ENCODE peak calls at places on chromosome 13, in eight cellular contexts. One of them, this sample, is unnamed.

GRCh38 chr13:63139277-63139676 is 1723.6 kb upstream of the PCDH20 start:
- DNase-seq in heart left ventricle: no peak
- DNase-seq in kidney epithelial cell: no peak
- DNase-seq in Peyer's patch: no peak
- DNase-seq in CD4-positive, alpha-beta T cell: no peak
- DNase-seq in mesothelial cell of epicardium: no peak
- DNase-seq in tibial nerve: no peak
- DNase-seq in epithelial cell of esophagus: no peak
- DNase-seq in this sample: no peak

GRCh38 chr13:92224052-92224821 is 825.8 kb downstream of the GPC5 start:
- DNase-seq in heart left ventricle: peak
- DNase-seq in tibial nerve: peak
- DNase-seq in mesothelial cell of epicardium: no peak
- DNase-seq in CD4-positive, alpha-beta T cell: no peak
- DNase-seq in kidney epithelial cell: peak
- DNase-seq in epithelial cell of esophagus: no peak
- DNase-seq in Peyer's patch: no peak
- DNase-seq in this sample: no peak

GRCh38 chr13:79423801-79424642 is 18.0 kb upstream of the RBM26 start:
- DNase-seq in epithelial cell of esophagus: peak
- DNase-seq in Peyer's patch: no peak
- DNase-seq in tibial nerve: no peak
- DNase-seq in CD4-positive, alpha-beta T cell: no peak
- DNase-seq in kidney epithelial cell: peak
- DNase-seq in heart left ventricle: no peak
- DNase-seq in mesothelial cell of epicardium: no peak
- DNase-seq in this sample: no peak

GRCh38 chr13:38819053-38819452 is 132.2 kb downstream of the FREM2 start:
- DNase-seq in epithelial cell of esophagus: peak
- DNase-seq in Peyer's patch: no peak
- DNase-seq in CD4-positive, alpha-beta T cell: no peak
- DNase-seq in tibial nerve: peak
- DNase-seq in heart left ventricle: no peak
- DNase-seq in mesothelial cell of epicardium: no peak
- DNase-seq in kidney epithelial cell: peak
- DNase-seq in this sample: no peak

GRCh38 chr13:113145496-113145895 is 13.0 kb upstream of the PROZ start:
- DNase-seq in tibial nerve: no peak
- DNase-seq in CD4-positive, alpha-beta T cell: no peak
- DNase-seq in epithelial cell of esophagus: no peak
- DNase-seq in mesothelial cell of epicardium: no peak
- DNase-seq in Peyer's patch: no peak
- DNase-seq in heart left ventricle: no peak
- DNase-seq in kidney epithelial cell: no peak
- DNase-seq in this sample: no peak

GRCh38 chr13:86201477-86201876 is 402.3 kb upstream of the SLITRK6 start:
- DNase-seq in tibial nerve: no peak
- DNase-seq in mesothelial cell of epicardium: no peak
- DNase-seq in heart left ventricle: no peak
- DNase-seq in Peyer's patch: no peak
- DNase-seq in epithelial cell of esophagus: no peak
- DNase-seq in kidney epithelial cell: no peak
- DNase-seq in CD4-positive, alpha-beta T cell: no peak
- DNase-seq in this sample: no peak

GRCh38 chr13:21458457-21458815 is 667 bp downstream of the ZDHHC20 start:
- DNase-seq in kidney epithelial cell: no peak
- DNase-seq in heart left ventricle: peak
- DNase-seq in epithelial cell of esophagus: peak
- DNase-seq in tibial nerve: peak
- DNase-seq in CD4-positive, alpha-beta T cell: peak
- DNase-seq in mesothelial cell of epicardium: no peak
- DNase-seq in Peyer's patch: peak
- DNase-seq in this sample: no peak

GRCh38 chr13:66689628-66690027 is 540.5 kb downstream of the PCDH9 start:
- DNase-seq in mesothelial cell of epicardium: no peak
- DNase-seq in epithelial cell of esophagus: peak
- DNase-seq in tibial nerve: no peak
- DNase-seq in Peyer's patch: no peak
- DNase-seq in CD4-positive, alpha-beta T cell: no peak
- DNase-seq in heart left ventricle: no peak
- DNase-seq in kidney epithelial cell: no peak
- DNase-seq in this sample: no peak

GRCh38 chr13:31433201-31433600 is 233.4 kb downstream of the B3GLCT start:
- DNase-seq in CD4-positive, alpha-beta T cell: no peak
- DNase-seq in heart left ventricle: no peak
- DNase-seq in epithelial cell of esophagus: no peak
- DNase-seq in mesothelial cell of epicardium: no peak
- DNase-seq in kidney epithelial cell: no peak
- DNase-seq in tibial nerve: no peak
- DNase-seq in Peyer's patch: no peak
- DNase-seq in this sample: no peak

GRCh38 chr13:31434613-31435012 is 234.8 kb downstream of the B3GLCT start:
- DNase-seq in CD4-positive, alpha-beta T cell: no peak
- DNase-seq in tibial nerve: no peak
- DNase-seq in mesothelial cell of epicardium: no peak
- DNase-seq in heart left ventricle: no peak
- DNase-seq in Peyer's patch: no peak
- DNase-seq in kidney epithelial cell: no peak
- DNase-seq in epithelial cell of esophagus: no peak
- DNase-seq in this sample: no peak

GRCh38 chr13:31427151-31427867 is 227.5 kb downstream of the B3GLCT start:
- DNase-seq in heart left ventricle: no peak
- DNase-seq in tibial nerve: no peak
- DNase-seq in epithelial cell of esophagus: no peak
- DNase-seq in kidney epithelial cell: no peak
- DNase-seq in CD4-positive, alpha-beta T cell: no peak
- DNase-seq in mesothelial cell of epicardium: no peak
- DNase-seq in Peyer's patch: no peak
- DNase-seq in this sample: no peak

GRCh38 chr13:31433756-31434155 is 234.0 kb downstream of the B3GLCT start:
- DNase-seq in CD4-positive, alpha-beta T cell: no peak
- DNase-seq in tibial nerve: no peak
- DNase-seq in Peyer's patch: no peak
- DNase-seq in epithelial cell of esophagus: peak
- DNase-seq in heart left ventricle: no peak
- DNase-seq in kidney epithelial cell: no peak
- DNase-seq in mesothelial cell of epicardium: no peak
- DNase-seq in this sample: no peak

GRCh38 chr13:31431722-31432137 is 232.0 kb downstream of the B3GLCT start:
- DNase-seq in epithelial cell of esophagus: peak
- DNase-seq in CD4-positive, alpha-beta T cell: peak
- DNase-seq in heart left ventricle: peak
- DNase-seq in mesothelial cell of epicardium: peak
- DNase-seq in tibial nerve: peak
- DNase-seq in Peyer's patch: peak
- DNase-seq in kidney epithelial cell: peak
- DNase-seq in this sample: peak
- TF ChIP-seq CTCF in epithelial cell of esophagus: peak
- TF ChIP-seq CTCF in CD4-positive, alpha-beta T cell: peak
- TF ChIP-seq CTCF in heart left ventricle: peak
- TF ChIP-seq CTCF in mesothelial cell of epicardium: peak
- TF ChIP-seq CTCF in tibial nerve: peak
- TF ChIP-seq CTCF in Peyer's patch: no peak
- TF ChIP-seq CTCF in kidney epithelial cell: peak
- TF ChIP-seq CTCF in this sample: peak

GRCh38 chr13:27064252-27064995 is 107.2 kb downstream of the USP12 start:
- DNase-seq in heart left ventricle: no peak
- DNase-seq in epithelial cell of esophagus: no peak
- DNase-seq in CD4-positive, alpha-beta T cell: no peak
- DNase-seq in tibial nerve: no peak
- DNase-seq in kidney epithelial cell: no peak
- DNase-seq in mesothelial cell of epicardium: no peak
- DNase-seq in Peyer's patch: no peak
- DNase-seq in this sample: no peak
- TF ChIP-seq CTCF in heart left ventricle: no peak
- TF ChIP-seq CTCF in epithelial cell of esophagus: no peak
- TF ChIP-seq CTCF in CD4-positive, alpha-beta T cell: no peak
- TF ChIP-seq CTCF in tibial nerve: no peak
- TF ChIP-seq CTCF in kidney epithelial cell: no peak
- TF ChIP-seq CTCF in mesothelial cell of epicardium: no peak
- TF ChIP-seq CTCF in Peyer's patch: no peak
- TF ChIP-seq CTCF in this sample: no peak

GRCh38 chr13:24746618-24747247 is 17.2 kb upstream of the RNF17 start:
- DNase-seq in tibial nerve: no peak
- DNase-seq in epithelial cell of esophagus: peak
- DNase-seq in Peyer's patch: no peak
- DNase-seq in mesothelial cell of epicardium: no peak
- DNase-seq in CD4-positive, alpha-beta T cell: no peak
- DNase-seq in heart left ventricle: no peak
- DNase-seq in kidney epithelial cell: no peak
- DNase-seq in this sample: no peak
- TF ChIP-seq CTCF in tibial nerve: no peak
- TF ChIP-seq CTCF in epithelial cell of esophagus: peak
- TF ChIP-seq CTCF in Peyer's patch: no peak
- TF ChIP-seq CTCF in mesothelial cell of epicardium: no peak
- TF ChIP-seq CTCF in CD4-positive, alpha-beta T cell: no peak
- TF ChIP-seq CTCF in heart left ventricle: no peak
- TF ChIP-seq CTCF in kidney epithelial cell: peak
- TF ChIP-seq CTCF in this sample: no peak

GRCh38 chr13:73721571-73721970 is 412.6 kb downstream of the KLF12 start:
- DNase-seq in CD4-positive, alpha-beta T cell: no peak
- DNase-seq in kidney epithelial cell: no peak
- DNase-seq in mesothelial cell of epicardium: no peak
- DNase-seq in tibial nerve: no peak
- DNase-seq in heart left ventricle: no peak
- DNase-seq in epithelial cell of esophagus: no peak
- DNase-seq in Peyer's patch: no peak
- DNase-seq in this sample: no peak
- TF ChIP-seq CTCF in CD4-positive, alpha-beta T cell: no peak
- TF ChIP-seq CTCF in kidney epithelial cell: no peak
- TF ChIP-seq CTCF in mesothelial cell of epicardium: no peak
- TF ChIP-seq CTCF in tibial nerve: no peak
- TF ChIP-seq CTCF in heart left ventricle: no peak
- TF ChIP-seq CTCF in epithelial cell of esophagus: no peak
- TF ChIP-seq CTCF in Peyer's patch: no peak
- TF ChIP-seq CTCF in this sample: no peak

GRCh38 chr13:45492538-45492937 is 27.8 kb downstream of the COG3 start:
- DNase-seq in Peyer's patch: no peak
- DNase-seq in heart left ventricle: no peak
- DNase-seq in CD4-positive, alpha-beta T cell: no peak
- DNase-seq in tibial nerve: no peak
- DNase-seq in mesothelial cell of epicardium: no peak
- DNase-seq in epithelial cell of esophagus: no peak
- DNase-seq in kidney epithelial cell: no peak
- DNase-seq in this sample: no peak

GRCh38 chr13:45490068-45490467 is 25.3 kb downstream of the COG3 start:
- DNase-seq in heart left ventricle: no peak
- DNase-seq in mesothelial cell of epicardium: no peak
- DNase-seq in Peyer's patch: no peak
- DNase-seq in tibial nerve: no peak
- DNase-seq in epithelial cell of esophagus: peak
- DNase-seq in CD4-positive, alpha-beta T cell: no peak
- DNase-seq in kidney epithelial cell: no peak
- DNase-seq in this sample: no peak
- TF ChIP-seq CTCF in heart left ventricle: peak
- TF ChIP-seq CTCF in mesothelial cell of epicardium: peak
- TF ChIP-seq CTCF in Peyer's patch: no peak
- TF ChIP-seq CTCF in tibial nerve: no peak
- TF ChIP-seq CTCF in epithelial cell of esophagus: peak
- TF ChIP-seq CTCF in CD4-positive, alpha-beta T cell: peak
- TF ChIP-seq CTCF in kidney epithelial cell: peak
- TF ChIP-seq CTCF in this sample: peak

DNA sequence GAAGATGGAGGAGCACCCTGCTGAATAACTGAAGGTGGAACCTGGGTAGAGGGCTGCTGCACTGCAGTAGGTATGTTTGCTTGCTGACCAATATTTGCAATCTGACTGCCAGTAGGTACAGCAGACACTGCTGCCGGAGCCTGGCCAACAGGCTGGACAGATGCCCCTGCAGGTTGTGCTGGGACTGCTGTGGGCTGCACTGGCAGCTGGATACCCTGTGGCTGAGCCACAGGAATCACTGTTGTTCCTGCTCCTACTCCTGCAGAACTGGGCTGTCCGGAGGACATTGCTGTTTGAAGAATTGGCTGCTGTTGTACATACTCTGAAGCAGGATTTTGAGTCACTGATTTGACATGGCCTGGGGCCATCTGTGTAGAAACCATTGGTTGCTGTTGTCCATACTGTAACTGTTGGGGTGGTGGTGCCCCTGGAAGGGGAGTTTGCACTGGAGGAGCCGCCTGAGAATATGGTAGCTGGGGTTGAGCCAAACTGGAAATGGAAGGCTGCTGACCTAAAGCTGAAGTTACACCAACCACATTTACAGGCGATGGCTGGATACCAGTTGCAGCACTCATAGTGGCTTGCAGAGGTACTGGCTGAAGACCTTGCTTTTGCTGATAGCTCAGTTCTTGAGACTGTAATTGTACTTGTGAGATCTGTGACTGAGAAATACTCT is 2.2 kb downstream of the TSC22D1 start:
- DNase-seq in epithelial cell of esophagus: peak
- DNase-seq in Peyer's patch: no peak
- DNase-seq in CD4-positive, alpha-beta T cell: no peak
- DNase-seq in tibial nerve: no peak
- DNase-seq in kidney epithelial cell: no peak
- DNase-seq in heart left ventricle: no peak
- DNase-seq in mesothelial cell of epicardium: no peak
- DNase-seq in this sample: no peak
- TF ChIP-seq CTCF in epithelial cell of esophagus: peak
- TF ChIP-seq CTCF in Peyer's patch: no peak
- TF ChIP-seq CTCF in CD4-positive, alpha-beta T cell: no peak
- TF ChIP-seq CTCF in tibial nerve: no peak
- TF ChIP-seq CTCF in kidney epithelial cell: peak
- TF ChIP-seq CTCF in heart left ventricle: peak
- TF ChIP-seq CTCF in mesothelial cell of epicardium: peak
- TF ChIP-seq CTCF in this sample: peak

DNA sequence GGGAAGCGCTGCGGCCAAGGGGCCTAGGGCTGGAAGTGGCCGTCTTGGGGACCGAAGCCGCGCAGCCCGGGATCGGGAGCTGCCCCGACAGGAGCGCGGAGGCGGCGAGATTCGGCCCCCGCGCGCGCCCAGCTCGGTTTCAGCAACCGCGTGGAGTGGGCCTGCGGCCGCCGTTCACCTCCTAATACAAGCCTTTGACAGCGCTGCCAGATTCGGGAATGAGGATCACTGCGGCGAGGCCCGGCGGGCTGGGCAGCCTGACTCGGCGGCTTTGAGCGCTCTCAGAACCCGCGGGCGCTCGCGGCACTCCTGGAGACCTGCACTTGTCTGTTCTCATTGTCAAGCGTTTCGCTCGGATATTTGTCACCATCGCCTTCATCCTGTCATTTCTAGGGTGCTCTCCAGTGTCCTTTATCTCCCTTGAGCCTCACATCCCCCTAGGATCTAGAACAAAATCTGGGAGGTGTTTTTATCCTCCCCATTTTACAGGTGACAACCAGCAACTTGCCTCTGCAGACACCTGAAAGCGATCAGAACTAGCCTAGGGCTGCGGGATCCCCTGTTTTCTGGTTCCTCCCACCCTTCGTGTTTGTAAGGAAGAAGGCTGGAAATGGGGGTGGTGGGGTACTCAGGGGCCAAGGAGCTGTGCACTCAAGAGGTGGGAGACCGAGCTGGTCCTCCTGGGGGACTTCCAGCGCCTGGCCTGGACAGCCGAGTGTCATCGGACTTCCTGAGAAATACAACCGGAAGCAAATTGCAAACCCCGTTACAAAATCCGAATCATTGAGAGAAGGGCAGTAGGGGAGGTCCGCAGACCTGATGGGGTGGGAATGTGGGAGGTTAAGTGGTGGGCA is 1.5 kb upstream of the CDX2 start:
- DNase-seq in kidney epithelial cell: no peak
- DNase-seq in Peyer's patch: no peak
- DNase-seq in mesothelial cell of epicardium: no peak
- DNase-seq in epithelial cell of esophagus: no peak
- DNase-seq in CD4-positive, alpha-beta T cell: no peak
- DNase-seq in heart left ventricle: no peak
- DNase-seq in tibial nerve: no peak
- DNase-seq in this sample: no peak
- TF ChIP-seq CTCF in kidney epithelial cell: no peak
- TF ChIP-seq CTCF in Peyer's patch: no peak
- TF ChIP-seq CTCF in mesothelial cell of epicardium: no peak
- TF ChIP-seq CTCF in epithelial cell of esophagus: no peak
- TF ChIP-seq CTCF in CD4-positive, alpha-beta T cell: no peak
- TF ChIP-seq CTCF in heart left ventricle: no peak
- TF ChIP-seq CTCF in tibial nerve: no peak
- TF ChIP-seq CTCF in this sample: no peak

GRCh38 chr13:31174018-31174417 is 12.3 kb upstream of the HSPH1 start:
- DNase-seq in tibial nerve: no peak
- DNase-seq in heart left ventricle: no peak
- DNase-seq in epithelial cell of esophagus: peak
- DNase-seq in CD4-positive, alpha-beta T cell: no peak
- DNase-seq in kidney epithelial cell: no peak
- DNase-seq in Peyer's patch: no peak
- DNase-seq in mesothelial cell of epicardium: no peak
- DNase-seq in this sample: no peak
- TF ChIP-seq CTCF in tibial nerve: no peak
- TF ChIP-seq CTCF in heart left ventricle: no peak
- TF ChIP-seq CTCF in epithelial cell of esophagus: peak
- TF ChIP-seq CTCF in CD4-positive, alpha-beta T cell: no peak
- TF ChIP-seq CTCF in kidney epithelial cell: peak
- TF ChIP-seq CTCF in Peyer's patch: no peak
- TF ChIP-seq CTCF in mesothelial cell of epicardium: no peak
- TF ChIP-seq CTCF in this sample: no peak